ENCODE peak calls at places on chromosome 7, in five cellular contexts. O is HCT116, I is colonic mucosa, Y is ovary, C is left ventricle myocardium inferior. J is an unnamed sample.

GRCh38 chr7:149355390-149356048 is 93.5 kb downstream of the ZNF783 start:
- DNase-seq in O (peak; percentile 70), I (no peak), Y (no peak), C (no peak), J (no peak)

GRCh38 chr7:127905491-127906330 is 125.5 kb downstream of the LRRC4 start:
- DNase-seq in O (no peak), I (no peak), Y (no peak), C (no peak), J (no peak)

GRCh38 chr7:22627136-22627535 is 99.9 kb upstream of the IL6 start:
- DNase-seq in O (no peak), I (no peak), Y (no peak), C (no peak), J (no peak)

GRCh38 chr7:155449880-155450557 is 7.9 kb upstream of the EN2 start:
- DNase-seq in O (no peak), I (no peak), Y (no peak), C (no peak), J (peak; percentile 14)

GRCh38 chr7:130356121-130356759 is 11.6 kb downstream of the CPA5 start:
- DNase-seq in O (peak; percentile 68), I (no peak), Y (peak; percentile 51), C (peak; percentile 31), J (no peak)

GRCh38 chr7:79615871-79616640 is 162.6 kb upstream of the MAGI2 start:
- DNase-seq in O (no peak), I (no peak), Y (no peak), C (no peak), J (no peak)

GRCh38 chr7:70113543-70113942 is 515.3 kb downstream of the AUTS2 start:
- DNase-seq in O (no peak), I (no peak), Y (no peak), C (no peak), J (no peak)

GRCh38 chr7:52726493-52726892 is 308.9 kb upstream of the POM121L12 start:
- DNase-seq in O (no peak), I (no peak), Y (no peak), C (no peak), J (no peak)

GRCh38 chr7:2953099-2953498 is 90.6 kb downstream of the CARD11 start:
- DNase-seq in O (no peak), I (no peak), Y (no peak), C (no peak), J (no peak)

GRCh38 chr7:3067193-3067592 is 23.5 kb upstream of the CARD11 start:
- DNase-seq in O (no peak), I (no peak), Y (no peak), C (no peak), J (no peak)

GRCh38 chr7:103132995-103133688 is 15.8 kb downstream of the NAPEPLD start:
- DNase-seq in O (no peak), I (no peak), Y (no peak), C (no peak), J (no peak)
- H3K4me3 ChIP-seq in O (no peak overlapping the region), I (no peak overlapping the region), Y (no peak overlapping the region), C (no peak overlapping the region), J (no peak overlapping the region)

DNA sequence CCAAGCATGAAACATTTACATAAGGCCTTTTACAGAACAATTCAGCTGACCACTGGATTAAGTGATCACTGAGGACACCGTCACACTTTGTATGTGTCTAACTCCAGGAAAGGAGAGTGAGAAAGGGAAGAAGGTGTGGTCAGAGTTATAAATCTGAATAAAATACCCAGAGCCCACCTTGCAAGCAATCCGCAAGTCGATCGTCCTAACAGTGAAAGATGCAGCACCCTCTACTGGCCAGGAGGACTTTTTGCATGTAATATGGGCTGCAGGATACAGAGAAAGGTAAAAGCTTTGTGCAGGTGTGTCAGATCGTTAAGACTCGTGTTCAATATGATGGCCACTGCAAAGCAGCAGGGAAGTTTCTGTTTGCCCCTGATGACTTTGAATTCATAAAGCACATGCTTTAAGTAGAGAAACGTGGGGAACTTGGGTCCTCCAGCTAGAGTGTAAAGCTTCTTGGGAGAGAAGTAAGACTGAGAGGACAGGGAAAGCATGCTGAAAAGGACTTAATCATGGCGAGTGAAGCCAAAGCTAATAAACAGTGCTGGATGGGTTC is 68.5 kb upstream of the BMPER start:
- DNase-seq in O (peak; percentile 46), I (no peak), Y (no peak), C (no peak), J (no peak)
- TF ChIP-seq CTCF in O (peak; percentile 62), I (no peak), Y (no peak), C (no peak), J (no peak)

GRCh38 chr7:47369736-47370135 is 212.2 kb downstream of the TNS3 start:
- DNase-seq in O (no peak), I (no peak), Y (no peak), C (no peak), J (no peak)

GRCh38 chr7:47367369-47367768 is 214.5 kb downstream of the TNS3 start:
- DNase-seq in O (no peak), I (no peak), Y (no peak), C (no peak), J (no peak)

GRCh38 chr7:47366960-47367359 is 215.0 kb downstream of the TNS3 start:
- DNase-seq in O (no peak), I (no peak), Y (no peak), C (no peak), J (no peak)

GRCh38 chr7:47366211-47366610 is 215.7 kb downstream of the TNS3 start:
- DNase-seq in O (no peak), I (no peak), Y (no peak), C (no peak), J (no peak)

DNA sequence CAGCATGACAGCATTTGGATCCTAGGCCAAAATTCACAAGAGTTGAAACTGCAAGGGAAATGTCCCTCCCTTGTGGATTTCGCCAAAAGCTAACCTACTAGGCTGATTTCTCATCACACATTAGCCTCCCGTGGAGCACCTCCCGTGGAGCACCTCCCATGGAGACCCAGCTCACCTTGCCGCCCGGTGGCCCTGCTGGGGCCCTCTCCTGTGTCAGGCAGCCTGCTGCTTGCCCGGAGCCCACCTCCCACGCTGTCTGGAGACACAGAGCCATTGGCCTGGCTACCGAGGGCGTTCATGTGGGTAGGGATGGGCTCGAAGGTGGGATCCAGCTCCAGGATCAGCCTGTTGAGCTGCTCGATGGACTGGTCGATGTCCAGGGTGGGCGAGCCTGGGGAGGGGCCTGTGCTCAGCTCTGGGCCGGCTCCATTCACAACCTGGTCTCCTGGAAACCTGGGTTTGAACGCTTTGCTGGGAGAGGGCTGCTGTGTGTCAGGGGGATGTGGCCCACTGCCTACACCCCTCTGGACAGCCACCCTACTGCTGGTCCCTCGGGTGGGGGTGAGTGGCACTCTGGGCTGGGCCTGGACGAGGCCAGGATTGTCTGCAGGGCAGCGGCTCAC is 213.6 kb downstream of the TNS3 start:
- DNase-seq in O (no peak), I (no peak), Y (no peak), C (no peak), J (no peak)
- H3K9me3 ChIP-seq in O (no peaks in the 10 kb centered on the region), I (no peaks in the 10 kb centered on the region), Y (no peaks in the 10 kb centered on the region), C (no peaks in the 10 kb centered on the region), J (no peaks in the 10 kb centered on the region)

GRCh38 chr7:102942883-102943261 is 30.1 kb downstream of the LRRC17 start:
- DNase-seq in O (no peak), I (no peak), Y (no peak), C (no peak), J (no peak)
- H3K4me3 ChIP-seq in O (no peak overlapping the region), I (no peak overlapping the region), Y (no peak overlapping the region), C (no peak overlapping the region), J (no peak overlapping the region)

GRCh38 chr7:27781188-27781587 is 41.2 kb downstream of the TAX1BP1 start:
- DNase-seq in O (no peak), I (no peak), Y (no peak), C (no peak), J (no peak)

GRCh38 chr7:27779873-27780272 is 39.9 kb downstream of the TAX1BP1 start:
- DNase-seq in O (no peak), I (no peak), Y (no peak), C (no peak), J (no peak)

GRCh38 chr7:27788438-27788837 is 48.5 kb downstream of the TAX1BP1 start:
- DNase-seq in O (no peak), I (no peak), Y (no peak), C (no peak), J (no peak)

GRCh38 chr7:27782849-27783248 is 42.9 kb downstream of the TAX1BP1 start:
- DNase-seq in O (no peak), I (no peak), Y (no peak), C (no peak), J (no peak)

DNA sequence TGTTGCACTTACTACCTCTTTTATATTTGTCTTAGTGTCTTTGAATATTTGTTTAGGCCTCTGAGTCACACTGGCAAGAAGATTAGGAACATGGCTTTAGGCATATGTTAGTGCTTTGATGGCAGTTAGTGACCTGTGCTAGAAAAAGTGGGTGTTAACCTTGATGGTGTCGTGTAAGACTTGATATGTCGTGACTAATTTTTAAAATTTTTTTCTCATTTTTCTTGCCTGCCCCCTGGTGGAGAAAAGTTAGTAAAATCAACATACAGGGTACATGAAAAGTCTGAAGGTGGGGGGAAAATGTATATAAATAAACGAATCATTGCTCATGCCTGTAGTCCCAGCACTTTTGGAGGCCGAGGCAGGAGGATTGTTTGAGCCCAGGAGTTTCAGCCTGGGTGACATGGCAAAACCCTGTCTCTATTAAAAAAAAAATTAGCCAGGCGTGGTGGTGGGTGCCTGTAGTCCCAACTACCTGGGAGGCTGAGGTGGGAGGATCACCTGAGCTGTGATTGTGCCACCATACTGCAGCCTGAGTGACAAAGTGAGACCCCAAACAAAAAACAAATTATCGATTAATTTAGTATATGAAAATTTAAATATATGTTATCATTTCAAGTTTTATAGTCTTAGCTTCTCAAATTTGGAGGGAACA is 44.6 kb downstream of the TAX1BP1 start:
- DNase-seq in O (peak; percentile 76), I (peak; percentile 27), Y (no peak), C (no peak), J (no peak)
- TF ChIP-seq CTCF in O (peak; percentile 55), I (peak; percentile 43), Y (no peak), C (peak; percentile 62), J (peak; percentile 50)

J was measured in lower lobe of right lung.